ENCODE peak calls at places on chromosomes 13 and 19, in four cellular contexts. V is HepG2, F is hepatocyte, C is GM23338. G is an unnamed sample.

GRCh38 chr13:31982540-31982939 is 49.0 kb upstream of the FRY start:
- DNase-seq in F (peak; percentile 70), C (no peak), V (peak; percentile 67), G (peak; percentile 89)

GRCh38 chr13:113586661-113587479 is 2.3 kb downstream of the TFDP1 start:
- DNase-seq in F (no peak), C (no peak), V (no peak), G (no peak)

GRCh38 chr13:51873837-51874236 is 12.1 kb downstream of the CCDC70 start:
- DNase-seq in V (no peak), F (no peak), C (no peak), G (no peak)

GRCh38 chr13:42740753-42741152 is 40.6 kb upstream of the FAM216B start:
- DNase-seq in V (no peak), F (peak; percentile 37), C (peak; percentile 6), G (peak; percentile 23)

GRCh38 chr13:65892859-65893258 is 1337.3 kb downstream of the PCDH9 start:
- DNase-seq in F (no peak), C (no peak), V (no peak), G (peak; percentile 31)

GRCh38 chr13:38563739-38564138 is 123.1 kb upstream of the FREM2 start:
- DNase-seq in V (no peak), F (no peak), C (no peak), G (no peak)

GRCh38 chr13:44263920-44264610 is 109.6 kb upstream of the SERP2 start:
- DNase-seq in C (no peak), V (no peak), F (no peak), G (no peak)

GRCh38 chr13:107832521-107833095 is 382.7 kb downstream of the LIG4 start:
- DNase-seq in F (no peak), V (no peak), C (peak; percentile 23), G (no peak)

GRCh38 chr19:46192990-46193650 is 36.4 kb upstream of the IGFL1 start:
- DNase-seq in C (no peak), F (peak; percentile 88), V (peak; percentile 87), G (peak; percentile 82)

GRCh38 chr13:30257433-30258099 is 49.8 kb downstream of the KATNAL1 start:
- DNase-seq in F (peak; percentile 6), C (peak; percentile 21), V (no peak), G (no peak)

GRCh38 chr13:68509734-68510621 is 1279.8 kb upstream of the PCDH9 start:
- DNase-seq in V (no peak), F (no peak), C (no peak), G (peak; percentile 43)

GRCh38 chr13:110949628-110950027 is 34.8 kb upstream of the ANKRD10 start:
- DNase-seq in C (no peak), F (no peak), V (no peak), G (no peak)

GRCh38 chr13:102704238-102704750 is 9.4 kb upstream of the METTL21C start:
- DNase-seq in C (no peak), V (no peak), F (no peak), G (peak; percentile 51)

GRCh38 chr13:98856983-98857382 is 104.5 kb upstream of the SLC15A1 start:
- DNase-seq in C (no peak), F (no peak), V (no peak), G (no peak)

GRCh38 chr19:19744641-19745040 is 11.7 kb upstream of the ZNF14 start:
- DNase-seq in F (no peak), V (no peak), C (no peak), G (no peak)

GRCh38 chr19:3398114-3398899 is 31.9 kb downstream of the NFIC start:
- DNase-seq in V (peak; percentile 77), C (peak; percentile 63), F (peak; percentile 62), G (no peak)

GRCh38 chr13:98447881-98448641 is 128.8 kb downstream of the STK24 start:
- DNase-seq in V (no peak), C (peak; percentile 95), F (peak; percentile 48), G (peak; percentile 13)

GRCh38 chr19:29702161-29702957 is 12.7 kb downstream of the C19orf12 start:
- DNase-seq in C (no peak), V (no peak), F (no peak), G (no peak)

GRCh38 chr19:53982611-53983010 is 8.8 kb upstream of the CACNG6 start:
- DNase-seq in F (peak; percentile 67), C (peak; percentile 47), V (no peak), G (peak; percentile 67)

GRCh38 chr19:4061683-4062575 is 4.8 kb downstream of the ZBTB7A start:
- DNase-seq in V (no peak), F (peak; percentile 85), C (peak; percentile 62), G (peak; percentile 57)

GRCh38 chr13:63435668-63436275 is 2020.1 kb upstream of the PCDH20 start:
- DNase-seq in F (peak; percentile 8), V (no peak), C (no peak), G (peak; percentile 73)

GRCh38 chr19:45569619-45570421 is 14.8 kb downstream of the OPA3 start:
- DNase-seq in F (peak; percentile 48), C (peak; percentile 88), V (peak; percentile 45), G (peak; percentile 56)

GRCh38 chr19:51660975-51661600 is 14.5 kb upstream of the SIGLEC14 start:
- DNase-seq in F (peak; percentile 92), V (peak; percentile 54), C (peak; percentile 95), G (peak; percentile 95)

GRCh38 chr19:14441041-14441938 is 8.2 kb downstream of the PKN1 start:
- DNase-seq in V (no peak), C (no peak), F (no peak), G (no peak)

GRCh38 chr13:79387853-79388252 is 18.2 kb downstream of the RBM26 start:
- DNase-seq in V (no peak), F (no peak), C (no peak), G (no peak)

GRCh38 chr13:34372581-34372980 is 554.6 kb downstream of the RFC3 start:
- DNase-seq in F (no peak), C (peak; percentile 1), V (no peak), G (peak; percentile 36)

GRCh38 chr19:14369399-14370168 is 11.7 kb upstream of the ADGRE5 start:
- DNase-seq in F (no peak), C (no peak), V (no peak), G (no peak)

GRCh38 chr19:49890349-49891311 is 6.1 kb downstream of the IL4I1 start:
- DNase-seq in F (peak; percentile 58), V (no peak), C (peak; percentile 80), G (no peak)

GRCh38 chr19:44904426-44904994 is 1.1 kb upstream of the APOE start:
- DNase-seq in F (peak; percentile 31), C (peak; percentile 79), V (peak; percentile 34), G (no peak)

GRCh38 chr13:32850311-32851052 is 165.7 kb upstream of the KL start:
- DNase-seq in F (no peak), C (no peak), V (no peak), G (no peak)

GRCh38 chr19:38583219-38583984 is 34.4 kb downstream of the MAP4K1 start:
- DNase-seq in V (no peak), F (no peak), C (no peak), G (no peak)

GRCh38 chr19:38583985-38584305 is 33.8 kb downstream of the MAP4K1 start:
- DNase-seq in V (no peak), C (no peak), F (no peak), G (no peak)

GRCh38 chr19:38592940-38593339 is 24.8 kb downstream of the MAP4K1 start:
- DNase-seq in F (no peak), V (no peak), C (peak; percentile 61), G (no peak)

GRCh38 chr19:38588041-38588440 is 29.7 kb downstream of the MAP4K1 start:
- DNase-seq in F (no peak), C (no peak), V (no peak), G (no peak)

GRCh38 chr19:38587562-38587961 is 30.2 kb downstream of the MAP4K1 start:
- DNase-seq in F (no peak), V (no peak), C (no peak), G (no peak)
- TF ChIP-seq EZH2 in F (no peak), V (no peak), C (no peak), G (no peak)

GRCh38 chr19:48248081-48248833 is 7.5 kb downstream of the CARD8 start:
- DNase-seq in V (no peak), C (no peak), F (no peak), G (no peak)
- H2AFZ ChIP-seq in V (no peak overlapping the region), C (no peak overlapping the region), F (no peak overlapping the region), G (no peak overlapping the region)

GRCh38 chr19:17266589-17266974 is 661 bp upstream of the BABAM1 start:
- DNase-seq in V (no peak), F (no peak), C (peak; percentile 38), G (no peak)

GRCh38 chr19:17268754-17269153 is 1.5 kb downstream of the BABAM1 start:
- DNase-seq in C (no peak), F (no peak), V (no peak), G (no peak)

GRCh38 chr19:17266026-17266425 is 1.2 kb upstream of the BABAM1 start:
- DNase-seq in C (no peak), V (no peak), F (no peak), G (no peak)

GRCh38 chr19:17264641-17264979 is at the start of gene USHBP1:
- DNase-seq in C (peak; percentile 93), F (no peak), V (peak; percentile 30), G (no peak)

GRCh38 chr19:17266975-17267788 is at the start of gene BABAM1:
- DNase-seq in F (peak; percentile 97), C (peak; percentile 99), V (peak; percentile 99), G (peak; percentile 99)
- TF ChIP-seq EZH2 in F (no peak), C (no peak), V (no peak), G (no peak)

DNA sequence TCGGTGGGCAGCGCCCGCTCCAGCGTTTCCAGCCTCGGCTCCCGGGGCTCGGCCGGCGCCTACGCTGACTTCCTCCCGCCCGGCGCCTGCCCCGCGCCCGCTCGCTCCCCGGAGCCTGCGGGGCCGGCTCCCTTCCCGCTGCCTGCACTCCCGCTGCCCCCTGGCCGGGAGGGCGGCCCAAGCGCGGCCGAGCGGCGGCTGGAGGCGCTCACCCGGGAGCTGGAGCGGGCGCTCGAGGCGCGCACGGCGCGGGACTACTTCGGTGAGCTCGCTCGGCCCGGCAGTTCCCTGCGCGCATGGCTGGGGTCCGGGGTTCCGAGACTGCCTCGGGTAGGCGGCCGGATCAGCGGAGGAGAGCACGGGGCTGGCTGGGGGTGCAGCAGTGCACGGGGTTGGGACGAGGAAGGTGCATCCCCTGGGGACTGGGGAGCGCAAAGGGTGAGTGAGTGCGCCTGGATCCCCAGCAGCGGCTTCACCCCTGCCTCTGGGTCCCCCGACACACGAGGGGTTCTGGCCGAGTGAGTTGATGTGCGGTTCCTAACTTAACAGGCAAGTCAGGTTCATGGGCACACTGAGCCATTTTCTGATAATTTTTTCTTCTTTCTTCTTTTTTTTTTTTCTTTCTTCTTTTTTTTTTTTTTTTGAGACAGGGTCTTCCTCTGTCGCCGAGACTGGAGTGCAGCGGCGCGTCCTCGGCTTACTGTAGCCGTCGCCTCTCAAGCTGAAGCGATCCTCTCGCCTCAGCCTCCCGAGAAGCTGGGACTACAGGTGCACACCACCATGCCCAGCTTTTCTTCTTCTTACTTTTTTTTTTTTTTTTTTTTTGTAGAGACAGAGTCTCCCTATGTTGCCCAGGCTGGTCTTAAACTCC is 1.1 kb downstream of the WTIP start:
- DNase-seq in F (peak; percentile 60), V (no peak), C (peak; percentile 65), G (no peak)
- H2AFZ ChIP-seq in F (no peak overlapping the region), V (no peak overlapping the region), C (peak overlapping the region; percentile 52), G (peak overlapping the region; percentile 20)

G was measured in PC-3.